ENCODE peak calls at places on chromosomes 16 and 17, in seven cellular contexts. One of them, this sample, is unnamed.

GRCh38 chr16:80084614-80085013 is 456.2 kb upstream of the DYNLRB2 start:
- DNase-seq in BE2C: no peak
- DNase-seq in Caco-2: peak
- DNase-seq in A549: peak
- DNase-seq in activated T-helper 1 cell treated with anti-CD3 and anti-CD28 coated beads, Interleukin-12 subunit alpha, Interleukin-12 subunit beta, Interleukin-2, Interleukin-4 antibody, amounts not matched to agents 30 ng/mL and 10 ng/mL and 1 ng/mL, durations not matched to agents 14 hours and 24 hours and 36 hours: no peak
- DNase-seq in lower lobe of right lung: no peak
- DNase-seq in EH: peak
- DNase-seq in this sample: peak

GRCh38 chr17:8163978-8164814 is 1.4 kb upstream of the VAMP2 start:
- DNase-seq in BE2C: no peak
- DNase-seq in Caco-2: no peak
- DNase-seq in A549: peak
- DNase-seq in activated T-helper 1 cell treated with anti-CD3 and anti-CD28 coated beads, Interleukin-12 subunit alpha, Interleukin-12 subunit beta, Interleukin-2, Interleukin-4 antibody, amounts not matched to agents 30 ng/mL and 10 ng/mL and 1 ng/mL, durations not matched to agents 14 hours and 24 hours and 36 hours: peak
- DNase-seq in lower lobe of right lung: peak
- DNase-seq in EH: peak
- DNase-seq in this sample: peak

GRCh38 chr17:8835106-8835505 is 32.4 kb downstream of the PIK3R6 start:
- DNase-seq in BE2C: no peak
- DNase-seq in Caco-2: no peak
- DNase-seq in A549: no peak
- DNase-seq in activated T-helper 1 cell treated with anti-CD3 and anti-CD28 coated beads, Interleukin-12 subunit alpha, Interleukin-12 subunit beta, Interleukin-2, Interleukin-4 antibody, amounts not matched to agents 30 ng/mL and 10 ng/mL and 1 ng/mL, durations not matched to agents 14 hours and 24 hours and 36 hours: no peak
- DNase-seq in lower lobe of right lung: no peak
- DNase-seq in EH: no peak
- DNase-seq in this sample: no peak

GRCh38 chr17:78875738-78876597 is 27.0 kb downstream of the CEP295NL start:
- DNase-seq in BE2C: no peak
- DNase-seq in Caco-2: no peak
- DNase-seq in A549: no peak
- DNase-seq in activated T-helper 1 cell treated with anti-CD3 and anti-CD28 coated beads, Interleukin-12 subunit alpha, Interleukin-12 subunit beta, Interleukin-2, Interleukin-4 antibody, amounts not matched to agents 30 ng/mL and 10 ng/mL and 1 ng/mL, durations not matched to agents 14 hours and 24 hours and 36 hours: no peak
- DNase-seq in lower lobe of right lung: no peak
- DNase-seq in EH: peak
- DNase-seq in this sample: peak

GRCh38 chr17:37519241-37519985 is 29.7 kb downstream of the DUSP14 start:
- DNase-seq in BE2C: no peak
- DNase-seq in Caco-2: no peak
- DNase-seq in A549: no peak
- DNase-seq in activated T-helper 1 cell treated with anti-CD3 and anti-CD28 coated beads, Interleukin-12 subunit alpha, Interleukin-12 subunit beta, Interleukin-2, Interleukin-4 antibody, amounts not matched to agents 30 ng/mL and 10 ng/mL and 1 ng/mL, durations not matched to agents 14 hours and 24 hours and 36 hours: no peak
- DNase-seq in lower lobe of right lung: no peak
- DNase-seq in EH: peak
- DNase-seq in this sample: peak

GRCh38 chr16:89538286-89538685 is 22.2 kb upstream of the RPL13 start:
- DNase-seq in BE2C: no peak
- DNase-seq in Caco-2: no peak
- DNase-seq in A549: no peak
- DNase-seq in activated T-helper 1 cell treated with anti-CD3 and anti-CD28 coated beads, Interleukin-12 subunit alpha, Interleukin-12 subunit beta, Interleukin-2, Interleukin-4 antibody, amounts not matched to agents 30 ng/mL and 10 ng/mL and 1 ng/mL, durations not matched to agents 14 hours and 24 hours and 36 hours: no peak
- DNase-seq in lower lobe of right lung: no peak
- DNase-seq in EH: no peak
- DNase-seq in this sample: no peak

GRCh38 chr17:76147211-76148014 is 6.4 kb upstream of the FOXJ1 start:
- DNase-seq in BE2C: no peak
- DNase-seq in Caco-2: peak
- DNase-seq in A549: peak
- DNase-seq in activated T-helper 1 cell treated with anti-CD3 and anti-CD28 coated beads, Interleukin-12 subunit alpha, Interleukin-12 subunit beta, Interleukin-2, Interleukin-4 antibody, amounts not matched to agents 30 ng/mL and 10 ng/mL and 1 ng/mL, durations not matched to agents 14 hours and 24 hours and 36 hours: no peak
- DNase-seq in lower lobe of right lung: no peak
- DNase-seq in EH: peak
- DNase-seq in this sample: peak

GRCh38 chr17:79834575-79835469 is 4.4 kb downstream of the CBX4 start:
- DNase-seq in BE2C: no peak
- DNase-seq in Caco-2: peak
- DNase-seq in A549: no peak
- DNase-seq in activated T-helper 1 cell treated with anti-CD3 and anti-CD28 coated beads, Interleukin-12 subunit alpha, Interleukin-12 subunit beta, Interleukin-2, Interleukin-4 antibody, amounts not matched to agents 30 ng/mL and 10 ng/mL and 1 ng/mL, durations not matched to agents 14 hours and 24 hours and 36 hours: no peak
- DNase-seq in lower lobe of right lung: peak
- DNase-seq in EH: no peak
- DNase-seq in this sample: no peak

GRCh38 chr17:63984651-63985386 is 12.1 kb upstream of the SCN4A start:
- DNase-seq in BE2C: no peak
- DNase-seq in Caco-2: no peak
- DNase-seq in A549: no peak
- DNase-seq in activated T-helper 1 cell treated with anti-CD3 and anti-CD28 coated beads, Interleukin-12 subunit alpha, Interleukin-12 subunit beta, Interleukin-2, Interleukin-4 antibody, amounts not matched to agents 30 ng/mL and 10 ng/mL and 1 ng/mL, durations not matched to agents 14 hours and 24 hours and 36 hours: peak
- DNase-seq in lower lobe of right lung: no peak
- DNase-seq in EH: peak
- DNase-seq in this sample: peak

GRCh38 chr17:65627892-65628622 is 66.6 kb upstream of the AXIN2 start:
- DNase-seq in BE2C: no peak
- DNase-seq in Caco-2: peak
- DNase-seq in A549: peak
- DNase-seq in activated T-helper 1 cell treated with anti-CD3 and anti-CD28 coated beads, Interleukin-12 subunit alpha, Interleukin-12 subunit beta, Interleukin-2, Interleukin-4 antibody, amounts not matched to agents 30 ng/mL and 10 ng/mL and 1 ng/mL, durations not matched to agents 14 hours and 24 hours and 36 hours: no peak
- DNase-seq in lower lobe of right lung: no peak
- DNase-seq in EH: peak
- DNase-seq in this sample: peak